ENCODE peak calls at places on chromosomes 11 and 22, in five cellular contexts. One of them, this sample, is unnamed.

GRCh38 chr11:113267536-113267935 is 46.8 kb upstream of the TTC12 start:
- DNase-seq in RWPE1: no peak
- DNase-seq in IMR-90: no peak
- DNase-seq in fibroblast of mammary gland: no peak
- DNase-seq in coronary artery: no peak
- DNase-seq in this sample: no peak

GRCh38 chr11:75474878-75475766 is 42.1 kb upstream of the KLHL35 start:
- DNase-seq in RWPE1: no peak
- DNase-seq in coronary artery: no peak
- DNase-seq in fibroblast of mammary gland: peak
- DNase-seq in IMR-90: peak
- DNase-seq in this sample: no peak

GRCh38 chr11:789951-790350 is at the start of gene CEND1:
- DNase-seq in RWPE1: no peak
- DNase-seq in IMR-90: peak
- DNase-seq in fibroblast of mammary gland: peak
- DNase-seq in coronary artery: no peak
- DNase-seq in this sample: peak

GRCh38 chr11:132874638-132875037 is 657.7 kb downstream of the OPCML start:
- DNase-seq in RWPE1: no peak
- DNase-seq in coronary artery: no peak
- DNase-seq in fibroblast of mammary gland: no peak
- DNase-seq in IMR-90: peak
- DNase-seq in this sample: peak

GRCh38 chr11:134047586-134047999 is 21.3 kb upstream of the JAM3 start:
- DNase-seq in coronary artery: peak
- DNase-seq in IMR-90: peak
- DNase-seq in RWPE1: peak
- DNase-seq in fibroblast of mammary gland: peak
- DNase-seq in this sample: no peak

GRCh38 chr11:72038491-72038890 is 39.8 kb downstream of the IL18BP start:
- DNase-seq in coronary artery: peak
- DNase-seq in IMR-90: peak
- DNase-seq in RWPE1: peak
- DNase-seq in fibroblast of mammary gland: peak
- DNase-seq in this sample: peak

GRCh38 chr11:97722065-97722464 is 1298.7 kb upstream of the CNTN5 start:
- DNase-seq in RWPE1: peak
- DNase-seq in coronary artery: no peak
- DNase-seq in fibroblast of mammary gland: peak
- DNase-seq in IMR-90: peak
- DNase-seq in this sample: peak

GRCh38 chr11:33248416-33248957 is 8.7 kb upstream of the HIPK3 start:
- DNase-seq in coronary artery: no peak
- DNase-seq in IMR-90: peak
- DNase-seq in RWPE1: peak
- DNase-seq in fibroblast of mammary gland: peak
- DNase-seq in this sample: peak

DNA sequence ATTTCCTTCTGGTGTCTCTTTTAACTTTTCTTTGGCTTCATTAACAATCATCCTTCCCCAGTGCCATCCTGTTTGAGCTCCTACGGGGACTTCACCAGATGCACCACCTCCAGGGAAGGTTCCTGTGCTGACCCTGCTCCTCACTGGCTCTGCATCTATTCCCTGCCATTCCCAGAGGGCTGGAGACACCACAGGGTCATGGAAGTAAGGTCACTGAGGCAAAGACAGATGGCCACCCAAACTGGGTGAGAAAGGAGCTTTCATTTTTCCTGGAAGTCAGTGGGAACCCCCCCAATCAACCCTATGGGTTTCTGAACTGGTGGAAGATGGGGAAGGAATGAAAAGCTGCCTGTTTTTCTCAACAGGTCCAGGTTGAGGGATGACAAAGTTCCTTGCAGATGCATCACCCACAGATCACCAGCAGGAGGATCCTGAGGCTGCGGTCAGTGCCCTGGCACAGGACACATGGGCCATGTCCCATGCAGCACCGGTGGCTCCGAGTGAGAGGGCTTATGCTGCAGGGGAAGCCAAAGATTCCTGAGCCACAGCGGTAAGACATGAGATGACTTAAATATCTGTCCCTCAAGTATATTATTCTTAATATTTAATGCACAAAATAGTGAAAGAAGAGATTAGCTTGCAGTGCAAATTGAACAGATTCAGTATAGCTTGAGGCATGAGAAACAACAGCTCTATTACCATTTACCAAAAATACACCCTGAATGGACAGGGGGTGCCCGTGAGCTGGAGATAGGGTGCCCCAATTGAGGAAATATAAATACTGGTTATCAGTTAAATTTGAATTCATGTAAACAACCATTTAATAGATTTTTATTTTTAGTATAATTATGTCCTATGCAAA is 73.0 kb upstream of the VPREB1 start:
- DNase-seq in RWPE1: peak
- DNase-seq in IMR-90: no peak
- DNase-seq in coronary artery: no peak
- DNase-seq in fibroblast of mammary gland: peak
- DNase-seq in this sample: peak
- TF ChIP-seq CTCF in RWPE1: no peak
- TF ChIP-seq CTCF in IMR-90: peak
- TF ChIP-seq CTCF in coronary artery: no peak
- TF ChIP-seq CTCF in fibroblast of mammary gland: peak
- TF ChIP-seq CTCF in this sample: peak

GRCh38 chr11:104339383-104339831 is 175.5 kb upstream of the PDGFD start:
- DNase-seq in IMR-90: no peak
- DNase-seq in RWPE1: no peak
- DNase-seq in coronary artery: no peak
- DNase-seq in fibroblast of mammary gland: no peak
- DNase-seq in this sample: no peak

GRCh38 chr11:104338186-104338585 is 174.2 kb upstream of the PDGFD start:
- DNase-seq in fibroblast of mammary gland: peak
- DNase-seq in IMR-90: peak
- DNase-seq in coronary artery: no peak
- DNase-seq in RWPE1: no peak
- DNase-seq in this sample: peak

GRCh38 chr11:104343578-104343977 is 179.6 kb upstream of the PDGFD start:
- DNase-seq in RWPE1: peak
- DNase-seq in coronary artery: no peak
- DNase-seq in fibroblast of mammary gland: peak
- DNase-seq in IMR-90: peak
- DNase-seq in this sample: peak
- TF ChIP-seq CTCF in RWPE1: no peak
- TF ChIP-seq CTCF in coronary artery: no peak
- TF ChIP-seq CTCF in fibroblast of mammary gland: peak
- TF ChIP-seq CTCF in IMR-90: peak
- TF ChIP-seq CTCF in this sample: peak

GRCh38 chr11:125869526-125869925 is 17.9 kb upstream of the HYLS1 start:
- DNase-seq in IMR-90: no peak
- DNase-seq in fibroblast of mammary gland: no peak
- DNase-seq in RWPE1: no peak
- DNase-seq in coronary artery: no peak
- DNase-seq in this sample: no peak
- TF ChIP-seq CTCF in IMR-90: no peak
- TF ChIP-seq CTCF in fibroblast of mammary gland: no peak
- TF ChIP-seq CTCF in RWPE1: no peak
- TF ChIP-seq CTCF in coronary artery: no peak
- TF ChIP-seq CTCF in this sample: no peak

GRCh38 chr22:17155941-17156340 is 3.1 kb downstream of the HDHD5 start:
- DNase-seq in RWPE1: no peak
- DNase-seq in coronary artery: no peak
- DNase-seq in fibroblast of mammary gland: no peak
- DNase-seq in IMR-90: no peak
- DNase-seq in this sample: no peak
- TF ChIP-seq CTCF in RWPE1: no peak
- TF ChIP-seq CTCF in coronary artery: no peak
- TF ChIP-seq CTCF in fibroblast of mammary gland: no peak
- TF ChIP-seq CTCF in IMR-90: no peak
- TF ChIP-seq CTCF in this sample: no peak

GRCh38 chr11:123406441-123407123 is 23.5 kb upstream of the GRAMD1B start:
- DNase-seq in fibroblast of mammary gland: no peak
- DNase-seq in IMR-90: no peak
- DNase-seq in RWPE1: no peak
- DNase-seq in coronary artery: no peak
- DNase-seq in this sample: no peak

GRCh38 chr11:123407996-123408597 is 22.0 kb upstream of the GRAMD1B start:
- DNase-seq in coronary artery: no peak
- DNase-seq in IMR-90: no peak
- DNase-seq in fibroblast of mammary gland: no peak
- DNase-seq in RWPE1: no peak
- DNase-seq in this sample: no peak

GRCh38 chr11:123407124-123407995 is 22.7 kb upstream of the GRAMD1B start:
- DNase-seq in RWPE1: peak
- DNase-seq in coronary artery: no peak
- DNase-seq in fibroblast of mammary gland: peak
- DNase-seq in IMR-90: peak
- DNase-seq in this sample: peak

GRCh38 chr11:123405123-123405592 is 24.9 kb upstream of the GRAMD1B start:
- DNase-seq in coronary artery: no peak
- DNase-seq in RWPE1: no peak
- DNase-seq in IMR-90: no peak
- DNase-seq in fibroblast of mammary gland: no peak
- DNase-seq in this sample: peak

DNA sequence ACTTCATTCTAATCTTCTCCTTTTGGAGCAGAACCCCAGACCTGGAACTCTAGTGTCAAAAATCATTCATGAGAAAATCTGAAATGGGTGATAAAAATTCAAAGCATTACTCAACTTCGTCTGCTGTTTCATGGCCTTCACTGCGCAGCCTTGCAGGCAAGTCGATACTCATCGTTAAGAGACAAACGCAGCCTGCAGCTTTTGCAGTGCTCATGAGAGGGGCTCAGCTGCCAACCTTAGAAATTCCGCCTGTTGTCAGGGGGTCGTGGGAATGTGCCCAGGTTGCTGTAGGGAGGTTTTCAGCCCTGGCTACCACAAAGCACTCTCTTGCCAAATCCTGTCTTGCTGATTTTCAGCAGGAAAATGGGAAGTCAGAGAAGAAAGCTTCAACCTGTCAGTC is 25.4 kb upstream of the GRAMD1B start:
- DNase-seq in coronary artery: no peak
- DNase-seq in IMR-90: no peak
- DNase-seq in fibroblast of mammary gland: no peak
- DNase-seq in RWPE1: no peak
- DNase-seq in this sample: peak
- TF ChIP-seq CTCF in coronary artery: no peak
- TF ChIP-seq CTCF in IMR-90: no peak
- TF ChIP-seq CTCF in fibroblast of mammary gland: no peak
- TF ChIP-seq CTCF in RWPE1: no peak
- TF ChIP-seq CTCF in this sample: no peak

GRCh38 chr11:14369598-14369997 is 10.6 kb upstream of the RRAS2 start:
- DNase-seq in fibroblast of mammary gland: no peak
- DNase-seq in IMR-90: no peak
- DNase-seq in RWPE1: no peak
- DNase-seq in coronary artery: no peak
- DNase-seq in this sample: no peak
- TF ChIP-seq CTCF in fibroblast of mammary gland: no peak
- TF ChIP-seq CTCF in IMR-90: no peak
- TF ChIP-seq CTCF in RWPE1: no peak
- TF ChIP-seq CTCF in coronary artery: no peak
- TF ChIP-seq CTCF in this sample: no peak

DNA sequence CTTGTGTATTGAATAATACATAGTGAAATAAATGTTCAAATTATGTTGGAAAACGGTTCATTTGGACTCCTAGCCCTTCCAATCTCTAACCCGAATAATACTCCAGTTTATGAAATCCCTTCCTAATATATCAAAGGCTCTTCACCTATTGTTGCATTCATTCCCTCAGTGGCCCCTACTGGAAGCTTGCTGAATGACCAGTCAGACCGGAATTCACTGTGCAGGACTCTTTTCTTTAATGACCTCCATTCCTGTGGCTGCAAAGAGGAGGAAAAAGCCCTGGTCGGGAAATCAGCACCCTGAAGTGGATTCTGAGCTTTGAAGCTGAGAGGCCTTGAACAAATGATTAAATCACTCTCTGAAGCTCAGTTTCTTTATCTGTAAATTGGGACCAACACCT is 19.1 kb upstream of the RCN1 start:
- DNase-seq in RWPE1: peak
- DNase-seq in coronary artery: no peak
- DNase-seq in IMR-90: peak
- DNase-seq in fibroblast of mammary gland: peak
- DNase-seq in this sample: peak
- TF ChIP-seq CTCF in RWPE1: no peak
- TF ChIP-seq CTCF in coronary artery: no peak
- TF ChIP-seq CTCF in IMR-90: peak
- TF ChIP-seq CTCF in fibroblast of mammary gland: peak
- TF ChIP-seq CTCF in this sample: peak

This sample was measured in epithelial cell of esophagus.